ENCODE peak calls at places on chromosome 13, in five cellular contexts. H is IMR-90, U is tibial artery, Z is left lung, J is K562. O is an unnamed sample. For H3K27me3, the result is how much of the 10 kb centered on the place peaks cover.

GRCh38 chr13:79659161-79659560 is 178.2 kb downstream of the NDFIP2 start:
- DNase-seq in J (no peak), H (no peak), Z (no peak), U (no peak), O (no peak)

GRCh38 chr13:21100994-21101757 is 39.8 kb upstream of the LATS2 start:
- DNase-seq in J (no peak), U (no peak), Z (no peak), H (no peak), O (no peak)

GRCh38 chr13:59261928-59262488 is 901.7 kb downstream of the DIAPH3 start:
- DNase-seq in U (no peak), J (peak), Z (no peak), H (peak), O (no peak)

GRCh38 chr13:43301341-43301969 is 278.1 kb downstream of the DNAJC15 start:
- DNase-seq in U (no peak), J (no peak), H (peak), Z (no peak), O (no peak)

GRCh38 chr13:47546265-47546962 is 454.7 kb downstream of the SUCLA2 start:
- DNase-seq in Z (no peak), U (no peak), H (no peak), J (no peak), O (no peak)

GRCh38 chr13:75139291-75139690 is 342.7 kb downstream of the TBC1D4 start:
- DNase-seq in H (peak), Z (no peak), J (no peak), U (no peak), O (no peak)

GRCh38 chr13:88042489-88042888 is 371.3 kb downstream of the SLITRK5 start:
- DNase-seq in U (no peak), J (no peak), Z (no peak), H (no peak), O (no peak)

GRCh38 chr13:71661921-71662320 is 205.1 kb downstream of the DACH1 start:
- DNase-seq in H (peak), J (no peak), U (no peak), Z (no peak), O (no peak)

GRCh38 chr13:96053003-96053703 is at the start of gene UGGT2:
- DNase-seq in Z (peak), U (peak), J (peak), H (peak), O (no peak)

GRCh38 chr13:74258951-74259350 is 124.7 kb upstream of the KLF12 start:
- DNase-seq in J (no peak), U (no peak), Z (no peak), H (no peak), O (no peak)

GRCh38 chr13:20654156-20654555 is 49.3 kb upstream of the IL17D start:
- DNase-seq in U (no peak), H (peak), J (no peak), Z (no peak), O (no peak)

GRCh38 chr13:64591981-64592380 is 2638.2 kb downstream of the PCDH9 start:
- DNase-seq in J (no peak), U (no peak), H (peak), Z (no peak), O (no peak)

GRCh38 chr13:25494708-25495411 is 123.1 kb downstream of the ATP8A2 start:
- DNase-seq in H (no peak), U (no peak), Z (no peak), J (peak), O (no peak)

GRCh38 chr13:93244918-93245280 is 18.3 kb downstream of the GPC6 start:
- DNase-seq in J (no peak), U (no peak), H (peak), Z (no peak), O (no peak)

GRCh38 chr13:44653261-44653660 is 77.1 kb upstream of the TSC22D1 start:
- DNase-seq in J (no peak), H (peak), U (no peak), Z (no peak), O (no peak)

GRCh38 chr13:84439108-84439507 is 556.8 kb upstream of the SLITRK1 start:
- DNase-seq in H (peak), Z (no peak), U (no peak), J (no peak), O (no peak)

GRCh38 chr13:113763961-113764792 is 5.2 kb downstream of the TMEM255B start:
- DNase-seq in U (no peak), H (no peak), Z (no peak), J (no peak), O (no peak)

GRCh38 chr13:113761136-113761535 is 2.1 kb downstream of the TMEM255B start:
- DNase-seq in U (no peak), H (no peak), Z (no peak), J (no peak), O (no peak)

GRCh38 chr13:113763254-113763653 is 4.2 kb downstream of the TMEM255B start:
- DNase-seq in Z (no peak), J (no peak), H (no peak), U (no peak), O (no peak)

GRCh38 chr13:113762538-113762937 is 3.5 kb downstream of the TMEM255B start:
- DNase-seq in U (no peak), J (no peak), Z (no peak), H (no peak), O (no peak)

DNA sequence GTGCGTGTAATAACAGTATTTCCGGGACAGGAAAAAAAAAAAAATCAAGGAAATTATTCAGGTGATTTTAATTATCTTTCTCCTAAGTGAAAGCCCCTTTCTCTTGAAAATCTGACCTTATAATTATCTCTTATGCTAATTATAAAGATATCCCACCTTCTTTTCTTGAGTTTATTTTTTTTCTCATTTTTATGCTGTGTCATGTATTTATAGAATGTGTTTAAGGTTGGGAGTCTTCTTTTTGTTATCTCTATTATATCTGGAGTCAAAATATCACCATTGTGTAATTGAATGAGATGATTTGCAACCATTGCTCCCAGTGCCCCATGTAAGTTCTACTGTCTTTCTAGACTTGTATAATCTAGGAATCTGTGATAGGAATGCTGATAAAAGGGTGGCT is 3.0 kb downstream of the TMEM255B start:
- DNase-seq in H (no peak), U (no peak), J (no peak), Z (no peak), O (no peak)
- H3K27me3 ChIP-seq in H (under half), U (under half), J (under half), Z (under half), O (under half)

GRCh38 chr13:46315036-46315435 is 72.0 kb downstream of the RUBCNL start:
- DNase-seq in U (no peak), Z (no peak), H (no peak), J (no peak), O (no peak)
- H3K27ac ChIP-seq in U (no peak), Z (no peak), H (no peak), J (no peak), O (no peak)

DNA sequence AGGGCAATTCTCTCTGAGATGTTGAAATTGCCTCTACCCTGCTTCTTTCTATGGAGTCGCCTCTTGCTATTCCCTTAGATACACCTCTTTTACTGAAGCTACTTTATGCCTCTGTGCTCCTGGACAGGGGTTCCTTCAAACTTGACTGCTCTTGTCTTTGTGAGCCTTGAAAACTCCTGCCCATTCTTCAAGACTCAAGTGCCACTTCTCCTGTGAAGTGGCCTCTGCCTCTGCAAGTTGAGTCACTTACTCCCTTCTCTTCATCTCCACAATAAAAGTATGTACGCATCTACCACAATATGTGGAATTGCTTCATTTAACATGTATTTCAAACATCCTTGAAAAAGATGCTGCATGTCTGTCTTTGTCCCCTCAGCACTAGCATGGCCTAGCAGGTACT is 66.0 kb upstream of the TPP2 start:
- DNase-seq in Z (no peak), H (no peak), U (no peak), J (no peak), O (no peak)
- H3K27me3 ChIP-seq in Z (under half), H (under half), U (under half), J (under half), O (under half)

DNA sequence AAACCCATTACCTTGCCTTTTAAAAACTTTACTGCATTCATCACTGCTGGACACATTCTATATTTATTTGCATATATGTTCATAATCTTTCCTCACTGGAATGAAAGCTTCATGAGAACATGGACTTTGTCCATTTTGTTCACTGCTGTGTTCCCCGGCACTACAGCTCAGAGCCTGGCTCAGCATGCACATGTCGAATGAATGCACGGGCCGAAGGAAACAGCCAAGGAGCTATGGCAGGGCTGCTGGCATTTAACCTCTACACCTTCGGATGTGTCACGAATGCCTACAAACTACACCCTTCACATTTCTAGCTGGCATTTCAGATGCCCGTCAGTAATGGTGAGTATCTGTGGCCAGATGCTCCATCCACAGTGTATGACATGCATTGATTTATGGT is 7.6 kb downstream of the MTIF3 start:
- DNase-seq in H (no peak), U (no peak), J (no peak), Z (no peak), O (no peak)
- H3K27ac ChIP-seq in H (no peak), U (no peak), J (no peak), Z (no peak), O (peak)

DNA sequence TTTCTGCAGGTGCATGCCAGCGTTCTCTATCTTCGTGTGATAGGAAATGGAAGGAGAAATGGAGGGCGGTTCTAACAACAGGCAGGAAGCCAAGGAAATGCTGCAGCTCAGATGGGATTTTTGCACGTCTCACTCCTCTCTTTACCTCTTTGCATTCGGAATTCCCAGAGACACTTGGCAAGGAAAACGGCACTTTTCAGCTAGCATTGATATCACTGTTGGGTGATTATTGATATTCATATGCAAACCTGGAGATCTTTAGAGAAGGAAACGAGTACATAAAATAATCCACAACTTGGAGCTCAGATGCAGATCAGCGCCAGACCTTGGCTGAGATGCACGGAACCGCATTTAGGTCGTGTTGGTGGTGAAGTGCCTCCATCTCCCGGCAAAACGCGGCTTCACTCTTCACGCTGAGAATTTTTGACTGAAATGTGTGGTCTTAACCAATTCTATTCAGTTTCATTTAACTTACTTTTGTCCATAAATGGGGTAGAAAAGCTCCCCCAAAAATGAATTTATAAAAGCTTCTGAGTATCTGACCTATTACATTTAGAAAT is 77.2 kb upstream of the ARHGEF7 start:
- DNase-seq in J (no peak), H (no peak), Z (no peak), U (no peak), O (no peak)
- H3K27me3 ChIP-seq in J (under half), H (under half), Z (under half), U (under half), O (under half)

GRCh38 chr13:29954082-29955043 is 103.9 kb upstream of the UBL3 start:
- DNase-seq in U (no peak), Z (no peak), H (no peak), J (no peak), O (peak)

GRCh38 chr13:29958476-29958875 is 108.1 kb upstream of the UBL3 start:
- DNase-seq in Z (no peak), H (no peak), J (no peak), U (no peak), O (no peak)

GRCh38 chr13:29955137-29955650 is 104.8 kb upstream of the UBL3 start:
- DNase-seq in Z (no peak), J (no peak), H (no peak), U (no peak), O (no peak)

GRCh38 chr13:29959086-29959485 is 108.7 kb upstream of the UBL3 start:
- DNase-seq in U (no peak), H (no peak), J (no peak), Z (no peak), O (no peak)

DNA sequence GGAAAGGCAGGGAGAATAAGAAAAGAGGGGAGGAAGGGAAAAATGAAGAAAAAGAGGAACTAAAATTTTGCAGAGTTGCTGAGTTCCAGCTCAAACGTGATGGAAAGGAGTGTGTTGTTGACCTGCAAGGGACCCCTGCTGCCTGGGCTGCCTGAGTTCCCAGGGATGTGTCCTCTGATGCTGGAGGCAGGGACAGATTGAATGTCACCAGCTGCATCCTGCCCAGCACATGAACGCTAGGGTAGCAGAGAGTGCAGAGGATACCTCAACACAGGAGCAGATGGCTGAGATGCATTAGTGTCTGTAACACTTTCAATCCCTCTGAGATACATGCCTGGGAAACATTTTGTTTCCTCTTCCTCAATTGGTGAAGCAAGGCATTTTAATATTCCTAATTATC is 106.4 kb upstream of the UBL3 start:
- DNase-seq in Z (no peak), H (no peak), U (no peak), J (no peak), O (no peak)
- H3K27ac ChIP-seq in Z (no peak), H (no peak), U (no peak), J (no peak), O (no peak)